ENCODE peak calls at places on chromosomes 4 and X, in ten cellular contexts. One of them, this sample, is unnamed.

GRCh38 chr4:101458914-101459313 is 111.6 kb upstream of the PPP3CA start:
- DNase-seq in T follicular helper cell: no peak
- DNase-seq in GM10248: no peak
- DNase-seq in esophagus muscularis mucosa: no peak
- DNase-seq in tibial artery: no peak
- DNase-seq in CD14-positive monocyte: peak
- DNase-seq in AG09319: no peak
- DNase-seq in activated CD8-positive, alpha-beta memory T cell treated with anti-CD3 and anti-CD28 coated beads, Interleukin-2, amount 50 U/mL, for 4 hours: no peak
- DNase-seq in lung microvascular endothelial cell: no peak
- DNase-seq in immature natural killer cell: no peak
- DNase-seq in this sample: no peak

GRCh38 chrX:17703201-17703600 is 34.1 kb upstream of the SCML1 start:
- DNase-seq in T follicular helper cell: no peak
- DNase-seq in GM10248: no peak
- DNase-seq in esophagus muscularis mucosa: no peak
- DNase-seq in tibial artery: no peak
- DNase-seq in CD14-positive monocyte: no peak
- DNase-seq in AG09319: no peak
- DNase-seq in activated CD8-positive, alpha-beta memory T cell treated with anti-CD3 and anti-CD28 coated beads, Interleukin-2, amount 50 U/mL, for 4 hours: no peak
- DNase-seq in lung microvascular endothelial cell: no peak
- DNase-seq in immature natural killer cell: no peak
- DNase-seq in this sample: no peak

GRCh38 chr4:145731026-145731425 is 51.1 kb downstream of the C4orf51 start:
- DNase-seq in T follicular helper cell: no peak
- DNase-seq in GM10248: no peak
- DNase-seq in esophagus muscularis mucosa: no peak
- DNase-seq in tibial artery: no peak
- DNase-seq in CD14-positive monocyte: no peak
- DNase-seq in AG09319: peak
- DNase-seq in activated CD8-positive, alpha-beta memory T cell treated with anti-CD3 and anti-CD28 coated beads, Interleukin-2, amount 50 U/mL, for 4 hours: no peak
- DNase-seq in lung microvascular endothelial cell: peak
- DNase-seq in immature natural killer cell: no peak
- DNase-seq in this sample: no peak

GRCh38 chrX:9988762-9989161 is 21.6 kb downstream of the CLDN34 start:
- DNase-seq in T follicular helper cell: no peak
- DNase-seq in GM10248: no peak
- DNase-seq in esophagus muscularis mucosa: no peak
- DNase-seq in tibial artery: no peak
- DNase-seq in CD14-positive monocyte: no peak
- DNase-seq in AG09319: no peak
- DNase-seq in activated CD8-positive, alpha-beta memory T cell treated with anti-CD3 and anti-CD28 coated beads, Interleukin-2, amount 50 U/mL, for 4 hours: no peak
- DNase-seq in lung microvascular endothelial cell: peak
- DNase-seq in immature natural killer cell: no peak
- DNase-seq in this sample: no peak

GRCh38 chrX:72060196-72060974 is 71.3 kb downstream of the RTL5 start:
- DNase-seq in T follicular helper cell: no peak
- DNase-seq in GM10248: no peak
- DNase-seq in esophagus muscularis mucosa: no peak
- DNase-seq in tibial artery: peak
- DNase-seq in CD14-positive monocyte: no peak
- DNase-seq in AG09319: no peak
- DNase-seq in activated CD8-positive, alpha-beta memory T cell treated with anti-CD3 and anti-CD28 coated beads, Interleukin-2, amount 50 U/mL, for 4 hours: no peak
- DNase-seq in lung microvascular endothelial cell: peak
- DNase-seq in immature natural killer cell: no peak
- DNase-seq in this sample: no peak

GRCh38 chrX:63761639-63762038 is 23.4 kb downstream of the ARHGEF9 start:
- DNase-seq in T follicular helper cell: no peak
- DNase-seq in GM10248: no peak
- DNase-seq in esophagus muscularis mucosa: no peak
- DNase-seq in tibial artery: no peak
- DNase-seq in CD14-positive monocyte: no peak
- DNase-seq in AG09319: no peak
- DNase-seq in activated CD8-positive, alpha-beta memory T cell treated with anti-CD3 and anti-CD28 coated beads, Interleukin-2, amount 50 U/mL, for 4 hours: no peak
- DNase-seq in lung microvascular endothelial cell: peak
- DNase-seq in immature natural killer cell: peak
- DNase-seq in this sample: no peak

GRCh38 chrX:115898382-115899001 is 272.1 kb upstream of the AGTR2 start:
- DNase-seq in T follicular helper cell: peak
- DNase-seq in GM10248: peak
- DNase-seq in esophagus muscularis mucosa: no peak
- DNase-seq in tibial artery: no peak
- DNase-seq in CD14-positive monocyte: no peak
- DNase-seq in AG09319: no peak
- DNase-seq in activated CD8-positive, alpha-beta memory T cell treated with anti-CD3 and anti-CD28 coated beads, Interleukin-2, amount 50 U/mL, for 4 hours: peak
- DNase-seq in lung microvascular endothelial cell: peak
- DNase-seq in immature natural killer cell: peak
- DNase-seq in this sample: no peak

GRCh38 chrX:115311666-115312065 is 22.2 kb downstream of the LUZP4 start:
- DNase-seq in T follicular helper cell: no peak
- DNase-seq in GM10248: no peak
- DNase-seq in esophagus muscularis mucosa: no peak
- DNase-seq in tibial artery: no peak
- DNase-seq in CD14-positive monocyte: no peak
- DNase-seq in AG09319: no peak
- DNase-seq in activated CD8-positive, alpha-beta memory T cell treated with anti-CD3 and anti-CD28 coated beads, Interleukin-2, amount 50 U/mL, for 4 hours: no peak
- DNase-seq in lung microvascular endothelial cell: no peak
- DNase-seq in immature natural killer cell: no peak
- DNase-seq in this sample: no peak

GRCh38 chr4:55238407-55238806 is 107.6 kb upstream of the SRD5A3 start:
- DNase-seq in T follicular helper cell: no peak
- DNase-seq in GM10248: no peak
- DNase-seq in esophagus muscularis mucosa: no peak
- DNase-seq in tibial artery: no peak
- DNase-seq in CD14-positive monocyte: no peak
- DNase-seq in AG09319: no peak
- DNase-seq in activated CD8-positive, alpha-beta memory T cell treated with anti-CD3 and anti-CD28 coated beads, Interleukin-2, amount 50 U/mL, for 4 hours: no peak
- DNase-seq in lung microvascular endothelial cell: no peak
- DNase-seq in immature natural killer cell: no peak
- DNase-seq in this sample: no peak

GRCh38 chr4:128782076-128782715 is 27.3 kb upstream of the JADE1 start:
- DNase-seq in T follicular helper cell: peak
- DNase-seq in GM10248: peak
- DNase-seq in esophagus muscularis mucosa: no peak
- DNase-seq in tibial artery: peak
- DNase-seq in CD14-positive monocyte: no peak
- DNase-seq in AG09319: no peak
- DNase-seq in activated CD8-positive, alpha-beta memory T cell treated with anti-CD3 and anti-CD28 coated beads, Interleukin-2, amount 50 U/mL, for 4 hours: peak
- DNase-seq in lung microvascular endothelial cell: no peak
- DNase-seq in immature natural killer cell: peak
- DNase-seq in this sample: no peak

GRCh38 chr4:10102981-10103330 is 13.6 kb downstream of the WDR1 start:
- DNase-seq in T follicular helper cell: no peak
- DNase-seq in GM10248: no peak
- DNase-seq in esophagus muscularis mucosa: no peak
- DNase-seq in tibial artery: no peak
- DNase-seq in CD14-positive monocyte: no peak
- DNase-seq in AG09319: no peak
- DNase-seq in activated CD8-positive, alpha-beta memory T cell treated with anti-CD3 and anti-CD28 coated beads, Interleukin-2, amount 50 U/mL, for 4 hours: no peak
- DNase-seq in lung microvascular endothelial cell: no peak
- DNase-seq in immature natural killer cell: no peak
- DNase-seq in this sample: no peak

GRCh38 chrX:151019837-151020236 is 36.7 kb downstream of the HMGB3 start:
- DNase-seq in T follicular helper cell: no peak
- DNase-seq in GM10248: no peak
- DNase-seq in esophagus muscularis mucosa: no peak
- DNase-seq in tibial artery: no peak
- DNase-seq in CD14-positive monocyte: no peak
- DNase-seq in AG09319: no peak
- DNase-seq in activated CD8-positive, alpha-beta memory T cell treated with anti-CD3 and anti-CD28 coated beads, Interleukin-2, amount 50 U/mL, for 4 hours: no peak
- DNase-seq in lung microvascular endothelial cell: no peak
- DNase-seq in immature natural killer cell: no peak
- DNase-seq in this sample: no peak

GRCh38 chr4:25578431-25578830 is 77.2 kb upstream of the SLC34A2 start:
- DNase-seq in T follicular helper cell: no peak
- DNase-seq in GM10248: no peak
- DNase-seq in esophagus muscularis mucosa: no peak
- DNase-seq in tibial artery: no peak
- DNase-seq in CD14-positive monocyte: no peak
- DNase-seq in AG09319: no peak
- DNase-seq in activated CD8-positive, alpha-beta memory T cell treated with anti-CD3 and anti-CD28 coated beads, Interleukin-2, amount 50 U/mL, for 4 hours: no peak
- DNase-seq in lung microvascular endothelial cell: peak
- DNase-seq in immature natural killer cell: no peak
- DNase-seq in this sample: no peak

GRCh38 chr4:134668237-134668636 is 466.6 kb upstream of the PABPC4L start:
- DNase-seq in T follicular helper cell: no peak
- DNase-seq in GM10248: no peak
- DNase-seq in esophagus muscularis mucosa: no peak
- DNase-seq in tibial artery: no peak
- DNase-seq in CD14-positive monocyte: no peak
- DNase-seq in AG09319: no peak
- DNase-seq in activated CD8-positive, alpha-beta memory T cell treated with anti-CD3 and anti-CD28 coated beads, Interleukin-2, amount 50 U/mL, for 4 hours: no peak
- DNase-seq in lung microvascular endothelial cell: no peak
- DNase-seq in immature natural killer cell: no peak
- DNase-seq in this sample: no peak

GRCh38 chr4:184957451-184958115 is 60.7 kb upstream of the HELT start:
- DNase-seq in T follicular helper cell: no peak
- DNase-seq in GM10248: no peak
- DNase-seq in esophagus muscularis mucosa: no peak
- DNase-seq in tibial artery: no peak
- DNase-seq in CD14-positive monocyte: no peak
- DNase-seq in AG09319: no peak
- DNase-seq in activated CD8-positive, alpha-beta memory T cell treated with anti-CD3 and anti-CD28 coated beads, Interleukin-2, amount 50 U/mL, for 4 hours: no peak
- DNase-seq in lung microvascular endothelial cell: no peak
- DNase-seq in immature natural killer cell: no peak
- DNase-seq in this sample: no peak

GRCh38 chr4:181281451-181281850 is 961.8 kb upstream of the TENM3 start:
- DNase-seq in T follicular helper cell: no peak
- DNase-seq in GM10248: no peak
- DNase-seq in esophagus muscularis mucosa: no peak
- DNase-seq in tibial artery: no peak
- DNase-seq in CD14-positive monocyte: no peak
- DNase-seq in AG09319: no peak
- DNase-seq in activated CD8-positive, alpha-beta memory T cell treated with anti-CD3 and anti-CD28 coated beads, Interleukin-2, amount 50 U/mL, for 4 hours: no peak
- DNase-seq in lung microvascular endothelial cell: no peak
- DNase-seq in immature natural killer cell: no peak
- DNase-seq in this sample: no peak

GRCh38 chrX:74493806-74494205 is 72.5 kb downstream of the SLC16A2 start:
- DNase-seq in T follicular helper cell: no peak
- DNase-seq in GM10248: no peak
- DNase-seq in esophagus muscularis mucosa: no peak
- DNase-seq in tibial artery: no peak
- DNase-seq in CD14-positive monocyte: no peak
- DNase-seq in AG09319: no peak
- DNase-seq in activated CD8-positive, alpha-beta memory T cell treated with anti-CD3 and anti-CD28 coated beads, Interleukin-2, amount 50 U/mL, for 4 hours: no peak
- DNase-seq in lung microvascular endothelial cell: no peak
- DNase-seq in immature natural killer cell: no peak
- DNase-seq in this sample: no peak

GRCh38 chr4:62133977-62134376 is 933.9 kb downstream of the ADGRL3 start:
- DNase-seq in T follicular helper cell: no peak
- DNase-seq in GM10248: no peak
- DNase-seq in esophagus muscularis mucosa: no peak
- DNase-seq in tibial artery: no peak
- DNase-seq in CD14-positive monocyte: no peak
- DNase-seq in AG09319: no peak
- DNase-seq in activated CD8-positive, alpha-beta memory T cell treated with anti-CD3 and anti-CD28 coated beads, Interleukin-2, amount 50 U/mL, for 4 hours: no peak
- DNase-seq in lung microvascular endothelial cell: no peak
- DNase-seq in immature natural killer cell: no peak
- DNase-seq in this sample: no peak

GRCh38 chr4:15427715-15428114 is at the start of gene C1QTNF7:
- DNase-seq in T follicular helper cell: no peak
- DNase-seq in GM10248: no peak
- DNase-seq in esophagus muscularis mucosa: peak
- DNase-seq in tibial artery: no peak
- DNase-seq in CD14-positive monocyte: no peak
- DNase-seq in AG09319: no peak
- DNase-seq in activated CD8-positive, alpha-beta memory T cell treated with anti-CD3 and anti-CD28 coated beads, Interleukin-2, amount 50 U/mL, for 4 hours: no peak
- DNase-seq in lung microvascular endothelial cell: no peak
- DNase-seq in immature natural killer cell: no peak
- DNase-seq in this sample: no peak

GRCh38 chr4:36709986-36710385 is 428.6 kb downstream of the DTHD1 start:
- DNase-seq in T follicular helper cell: no peak
- DNase-seq in GM10248: no peak
- DNase-seq in esophagus muscularis mucosa: no peak
- DNase-seq in tibial artery: no peak
- DNase-seq in CD14-positive monocyte: no peak
- DNase-seq in AG09319: no peak
- DNase-seq in activated CD8-positive, alpha-beta memory T cell treated with anti-CD3 and anti-CD28 coated beads, Interleukin-2, amount 50 U/mL, for 4 hours: no peak
- DNase-seq in lung microvascular endothelial cell: no peak
- DNase-seq in immature natural killer cell: no peak
- DNase-seq in this sample: no peak

This sample was measured in vagina.